ENCODE peak calls at places on chromosomes 7 and 10, in seven cellular contexts. R is K562, N is Peyer's patch, X is tibial nerve, V is spleen, P is A549, A is IMR-90. F is an unnamed sample.

GRCh38 chr7:42930889-42931288 is 1.1 kb downstream of the PSMA2 start:
- DNase-seq in R (no peak), V (no peak), X (no peak), N (no peak), P (no peak), A (peak; percentile 29), F (peak; percentile 53)

GRCh38 chr7:95323410-95324129 is 762 bp downstream of the PON1 start:
- DNase-seq in V (no peak), R (no peak), P (no peak), X (no peak), A (no peak), N (no peak), F (no peak)

GRCh38 chr7:20793258-20793657 is 6.6 kb upstream of the SP8 start:
- DNase-seq in P (no peak), R (no peak), A (no peak), V (no peak), N (no peak), X (no peak), F (no peak)

GRCh38 chr10:114386446-114386845 is 17.9 kb downstream of the AFAP1L2 start:
- DNase-seq in N (no peak), P (no peak), V (no peak), X (no peak), R (no peak), A (no peak), F (no peak)

GRCh38 chr10:95459446-95459845 is 101.7 kb downstream of the SORBS1 start:
- DNase-seq in N (no peak), P (no peak), A (no peak), R (no peak), X (no peak), V (no peak), F (no peak)

GRCh38 chr10:93572606-93573005 is 6.1 kb downstream of the FFAR4 start:
- DNase-seq in V (no peak), P (no peak), N (no peak), R (no peak), X (no peak), A (no peak), F (no peak)

GRCh38 chr10:84543948-84544347 is 215.6 kb downstream of the CCSER2 start:
- DNase-seq in A (peak; percentile 16), V (no peak), X (no peak), R (no peak), P (no peak), N (no peak), F (no peak)

GRCh38 chr7:129385116-129385515 is 49.1 kb upstream of the STRIP2 start:
- DNase-seq in X (no peak), N (no peak), A (peak; percentile 42), V (no peak), P (no peak), R (no peak), F (no peak)

GRCh38 chr10:87850742-87851205 is 12.6 kb downstream of the KLLN start:
- DNase-seq in V (peak; percentile 71), R (peak; percentile 14), N (peak; percentile 81), A (peak; percentile 70), X (no peak), P (peak; percentile 63), F (peak; percentile 63)

GRCh38 chr10:104061196-104061595 is 24.5 kb downstream of the COL17A1 start:
- DNase-seq in R (no peak), P (no peak), A (no peak), N (no peak), V (no peak), X (no peak), F (no peak)

GRCh38 chr7:81327468-81327867 is 408.6 kb upstream of the SEMA3C start:
- DNase-seq in V (no peak), N (no peak), A (peak; percentile 28), R (no peak), P (no peak), X (no peak), F (no peak)

GRCh38 chr7:7159063-7159645 is 23.2 kb upstream of the C1GALT1 start:
- DNase-seq in A (no peak), V (no peak), R (no peak), X (no peak), P (no peak), N (no peak), F (no peak)

GRCh38 chr10:43078986-43079273 is 2.1 kb downstream of the RET start:
- DNase-seq in N (no peak), V (no peak), R (peak; percentile 75), P (peak; percentile 57), A (no peak), X (no peak), F (peak; percentile 26)

GRCh38 chr7:158384746-158385145 is 202.9 kb downstream of the PTPRN2 start:
- DNase-seq in A (no peak), P (no peak), R (no peak), V (no peak), N (no peak), X (no peak), F (no peak)

GRCh38 chr7:35035511-35035921 is 1.8 kb downstream of the DPY19L1 start:
- DNase-seq in V (no peak), X (no peak), A (peak; percentile 56), P (peak; percentile 29), N (peak; percentile 56), R (no peak), F (no peak)

GRCh38 chr10:109922353-109922975 is 847 bp downstream of the XPNPEP1 start:
- DNase-seq in V (no peak), X (no peak), N (no peak), P (no peak), R (no peak), A (no peak), F (no peak)

GRCh38 chr7:96933067-96933645 is 72.2 kb upstream of the DLX6 start:
- DNase-seq in R (no peak), N (no peak), P (no peak), V (no peak), A (no peak), X (no peak), F (no peak)

GRCh38 chr7:4745971-4746919 is 29.2 kb upstream of the AP5Z1 start:
- DNase-seq in N (peak; percentile 67), A (peak; percentile 83), V (no peak), X (no peak), R (no peak), P (peak; percentile 49), F (peak; percentile 56)

GRCh38 chr7:4745265-4745919 is 30.0 kb upstream of the AP5Z1 start:
- DNase-seq in R (no peak), P (no peak), X (no peak), N (no peak), V (no peak), A (no peak), F (no peak)

GRCh38 chr7:4742852-4743251 is 32.6 kb upstream of the AP5Z1 start:
- DNase-seq in X (no peak), A (peak; percentile 25), R (no peak), P (no peak), N (no peak), V (no peak), F (no peak)

GRCh38 chr7:4747013-4747412 is 28.4 kb upstream of the AP5Z1 start:
- DNase-seq in V (no peak), A (no peak), P (no peak), R (no peak), N (no peak), X (no peak), F (no peak)

GRCh38 chr7:4744391-4745264 is 30.8 kb upstream of the AP5Z1 start:
- DNase-seq in V (peak; percentile 98), A (peak; percentile 99), N (peak; percentile 95), X (peak; percentile 98), R (peak; percentile 88), P (peak; percentile 96), F (peak; percentile 94)
- TF ChIP-seq POLR2A in V (no peak), A (no peak), N (no peak), X (no peak), R (no peak), P (no peak), F (no peak)

DNA sequence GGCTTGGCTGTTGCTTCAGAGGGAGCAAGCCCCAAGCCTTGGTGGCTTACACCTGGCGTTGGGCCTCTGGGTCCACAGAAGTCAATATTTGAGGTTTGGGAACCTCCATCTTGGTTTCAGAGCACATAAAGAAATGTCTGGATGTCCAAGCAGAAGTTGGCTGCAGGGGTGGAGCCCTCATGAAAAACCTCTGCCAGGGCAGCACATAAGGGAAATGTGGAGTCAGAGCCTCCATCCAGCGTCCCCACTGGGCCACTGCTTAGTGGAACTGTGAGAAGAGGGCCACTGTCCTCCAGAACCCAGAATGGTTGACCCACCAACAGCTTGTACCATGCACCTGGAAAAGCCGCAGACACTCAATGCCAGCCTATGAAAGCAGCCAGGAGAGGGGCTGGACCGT is 573.5 kb upstream of the ZWINT start:
- DNase-seq in R (no peak), X (no peak), P (no peak), N (no peak), A (no peak), V (no peak), F (no peak)
- TF ChIP-seq POLR2A in R (no peak), X (no peak), P (no peak), N (no peak), A (no peak), V (no peak), F (no peak)

DNA sequence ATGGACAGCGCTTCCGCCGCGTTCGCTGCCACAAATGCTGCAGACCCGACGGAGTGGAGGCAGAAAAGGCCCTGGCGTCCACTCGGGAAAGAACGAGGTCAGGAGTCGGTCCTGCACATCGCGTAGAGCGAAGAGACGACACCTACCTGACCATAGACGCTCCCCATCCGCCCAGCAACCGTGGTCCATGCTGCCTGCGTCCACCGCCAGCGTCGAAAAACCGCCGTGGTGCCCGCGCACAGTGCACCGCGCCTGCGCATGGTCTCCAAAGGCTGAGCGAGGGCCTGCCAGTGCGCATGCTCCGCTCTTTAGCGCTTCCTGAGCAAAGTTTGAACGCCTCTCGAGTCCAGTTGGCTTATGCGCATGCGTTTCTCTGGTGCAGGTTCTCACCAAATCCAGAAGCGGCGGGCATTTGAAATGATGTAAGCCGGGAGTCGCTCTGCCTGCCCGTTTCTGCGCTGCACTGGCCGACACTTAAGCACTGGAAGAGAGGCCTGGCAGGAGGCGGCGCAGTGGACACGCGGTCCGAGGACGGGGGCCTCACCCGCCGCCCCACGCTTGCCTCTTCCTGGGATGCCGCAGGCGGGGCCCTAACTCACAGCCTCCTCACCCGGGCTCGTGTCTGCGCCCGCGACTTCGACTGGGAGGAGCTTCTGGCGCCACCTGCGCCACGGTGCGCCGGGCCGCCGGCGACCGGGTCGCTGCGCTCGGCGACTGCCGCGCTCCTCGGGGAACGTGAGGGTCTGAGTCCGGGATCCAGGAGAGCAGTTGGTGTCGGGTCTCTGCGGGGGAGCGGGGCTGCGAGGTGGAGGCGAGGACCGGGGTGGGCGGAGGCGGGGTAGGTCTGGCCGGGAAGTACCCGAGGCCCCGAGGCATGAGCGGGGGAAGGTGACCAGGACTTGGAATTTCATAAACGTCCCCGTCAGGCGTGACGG is at the start of gene FAM24B:
- DNase-seq in A (peak; percentile 98), V (peak; percentile 95), X (peak; percentile 75), N (peak; percentile 97), R (peak; percentile 84), P (peak; percentile 88), F (peak; percentile 97)
- TF ChIP-seq POLR2A in A (no peak), V (no peak), X (no peak), N (peak; percentile 13), R (peak; percentile 83), P (peak; percentile 89), F (peak; percentile 89)

DNA sequence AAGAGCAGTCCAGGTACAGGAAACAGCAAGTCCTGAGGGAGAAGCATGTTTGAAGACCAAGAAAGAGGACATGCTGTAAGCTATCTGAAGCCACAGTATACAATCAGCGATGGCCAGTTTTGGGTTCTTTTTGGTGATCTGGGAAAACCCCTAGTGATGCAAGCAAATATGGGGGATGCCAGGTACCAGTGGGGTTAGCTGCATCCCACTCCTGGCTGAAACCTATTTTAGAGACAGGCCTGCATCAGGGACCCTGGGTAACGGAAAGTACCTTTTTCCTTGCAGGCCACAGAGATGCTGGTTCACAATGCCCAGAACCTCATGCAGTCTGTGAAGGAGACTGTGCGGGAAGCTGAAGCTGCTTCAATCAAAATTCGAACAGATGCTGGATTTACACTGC is 32.9 kb downstream of the AP3M1 start:
- DNase-seq in R (no peak), V (no peak), X (no peak), A (no peak), N (no peak), P (no peak), F (no peak)
- TF ChIP-seq POLR2A in R (no peak), V (no peak), X (no peak), A (no peak), N (no peak), P (no peak), F (no peak)

F was measured in erythroblast.